ENCODE peak calls at places on chromosomes 11 and 22, in five cellular contexts. One of them, this sample, is unnamed.

GRCh38 chr22:38953577-38954413 is 3.6 kb upstream of the APOBEC3A start:
- DNase-seq in sigmoid colon: peak
- DNase-seq in stomach: no peak
- DNase-seq in HepG2: no peak
- DNase-seq in prostate gland: no peak
- DNase-seq in this sample: no peak

GRCh38 chr22:36417281-36417686 is 29.5 kb upstream of the MYH9 start:
- DNase-seq in stomach: peak
- DNase-seq in HepG2: no peak
- DNase-seq in sigmoid colon: no peak
- DNase-seq in prostate gland: peak
- DNase-seq in this sample: no peak

GRCh38 chr11:59207988-59208432 is 4.7 kb downstream of the MPEG1 start:
- DNase-seq in HepG2: peak
- DNase-seq in sigmoid colon: no peak
- DNase-seq in stomach: peak
- DNase-seq in prostate gland: peak
- DNase-seq in this sample: no peak

GRCh38 chr11:76699461-76700091 is 29.0 kb upstream of the LRRC32 start:
- DNase-seq in HepG2: no peak
- DNase-seq in prostate gland: no peak
- DNase-seq in sigmoid colon: no peak
- DNase-seq in stomach: no peak
- DNase-seq in this sample: no peak

GRCh38 chr11:46416656-46417055 is 25.1 kb upstream of the CHRM4 start:
- DNase-seq in stomach: no peak
- DNase-seq in prostate gland: no peak
- DNase-seq in sigmoid colon: no peak
- DNase-seq in HepG2: no peak
- DNase-seq in this sample: no peak

GRCh38 chr22:29016067-29016938 is 45.3 kb downstream of the C22orf31 start:
- DNase-seq in prostate gland: no peak
- DNase-seq in stomach: no peak
- DNase-seq in HepG2: peak
- DNase-seq in sigmoid colon: no peak
- DNase-seq in this sample: no peak

GRCh38 chr11:8906629-8907028 is 4.4 kb upstream of the AKIP1 start:
- DNase-seq in HepG2: no peak
- DNase-seq in sigmoid colon: no peak
- DNase-seq in stomach: no peak
- DNase-seq in prostate gland: no peak
- DNase-seq in this sample: no peak

GRCh38 chr11:112025682-112026081 is 474 bp downstream of the DLAT start:
- DNase-seq in stomach: no peak
- DNase-seq in prostate gland: no peak
- DNase-seq in HepG2: peak
- DNase-seq in sigmoid colon: no peak
- DNase-seq in this sample: no peak

GRCh38 chr11:81004576-81004975 is 1563.7 kb upstream of the TENM4 start:
- DNase-seq in stomach: no peak
- DNase-seq in HepG2: no peak
- DNase-seq in prostate gland: no peak
- DNase-seq in sigmoid colon: no peak
- DNase-seq in this sample: no peak

GRCh38 chr11:118417801-118418200 is 16.4 kb downstream of the ATP5MG start:
- DNase-seq in sigmoid colon: no peak
- DNase-seq in prostate gland: no peak
- DNase-seq in HepG2: no peak
- DNase-seq in stomach: no peak
- DNase-seq in this sample: no peak

GRCh38 chr22:28894320-28894719 is 10.9 kb downstream of the ZNRF3 start:
- DNase-seq in sigmoid colon: no peak
- DNase-seq in stomach: no peak
- DNase-seq in prostate gland: peak
- DNase-seq in HepG2: no peak
- DNase-seq in this sample: no peak

GRCh38 chr11:134418119-134418840 is 6.2 kb upstream of the B3GAT1 start:
- DNase-seq in prostate gland: no peak
- DNase-seq in sigmoid colon: no peak
- DNase-seq in stomach: no peak
- DNase-seq in HepG2: no peak
- DNase-seq in this sample: no peak

GRCh38 chr11:80733776-80734175 is 1292.9 kb upstream of the TENM4 start:
- DNase-seq in sigmoid colon: no peak
- DNase-seq in prostate gland: no peak
- DNase-seq in HepG2: no peak
- DNase-seq in stomach: no peak
- DNase-seq in this sample: no peak

GRCh38 chr22:45612940-45613339 is 58.7 kb upstream of the ATXN10 start:
- DNase-seq in HepG2: no peak
- DNase-seq in prostate gland: no peak
- DNase-seq in sigmoid colon: no peak
- DNase-seq in stomach: no peak
- DNase-seq in this sample: no peak

GRCh38 chr11:78995166-78995565 is 420.5 kb upstream of the NARS2 start:
- DNase-seq in stomach: no peak
- DNase-seq in HepG2: no peak
- DNase-seq in sigmoid colon: no peak
- DNase-seq in prostate gland: no peak
- DNase-seq in this sample: no peak

GRCh38 chr11:8865304-8865703 is 45.7 kb upstream of the AKIP1 start:
- DNase-seq in sigmoid colon: no peak
- DNase-seq in stomach: no peak
- DNase-seq in HepG2: no peak
- DNase-seq in prostate gland: no peak
- DNase-seq in this sample: no peak

GRCh38 chr11:118202599-118203422 is 22.0 kb downstream of the JAML start:
- DNase-seq in sigmoid colon: no peak
- DNase-seq in stomach: peak
- DNase-seq in HepG2: peak
- DNase-seq in prostate gland: no peak
- DNase-seq in this sample: no peak

GRCh38 chr11:118304809-118305248 is 299 bp downstream of the CD3E start:
- DNase-seq in prostate gland: no peak
- DNase-seq in HepG2: no peak
- DNase-seq in stomach: no peak
- DNase-seq in sigmoid colon: no peak
- DNase-seq in this sample: peak

DNA sequence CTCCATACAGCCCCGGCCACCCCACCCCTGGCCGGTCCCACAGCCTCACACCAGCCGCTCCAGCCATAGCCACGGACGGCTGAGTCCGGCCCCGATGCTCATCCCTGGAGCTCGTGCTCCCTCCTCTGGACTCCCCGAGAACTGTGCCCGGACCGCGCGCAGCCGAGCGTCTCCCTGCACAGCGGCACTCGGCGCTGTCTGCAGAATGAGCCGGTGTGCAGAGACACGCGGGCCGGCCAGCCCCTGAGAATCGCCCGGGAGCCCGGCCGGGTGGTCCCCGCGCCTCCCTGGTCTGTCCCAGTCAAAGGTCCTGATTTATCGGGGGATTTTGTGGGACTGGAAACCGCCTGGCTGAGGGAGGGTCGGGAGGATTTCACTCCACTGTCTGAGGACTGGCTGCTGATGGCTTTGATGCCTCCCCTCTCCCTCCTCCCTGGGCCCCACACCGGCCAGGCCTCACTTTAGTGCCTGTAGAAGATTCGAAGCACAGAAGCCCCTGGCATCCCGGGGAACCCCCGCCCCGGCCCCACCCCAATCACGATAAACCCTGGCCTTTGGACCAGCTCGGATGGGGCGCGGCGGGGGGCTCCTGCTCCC is 102.7 kb downstream of the BRD1 start:
- DNase-seq in prostate gland: peak
- DNase-seq in HepG2: peak
- DNase-seq in sigmoid colon: no peak
- DNase-seq in stomach: peak
- DNase-seq in this sample: peak
- TF ChIP-seq POLR2AphosphoS5 in prostate gland: no peak
- TF ChIP-seq POLR2AphosphoS5 in HepG2: no peak
- TF ChIP-seq POLR2AphosphoS5 in sigmoid colon: no peak
- TF ChIP-seq POLR2AphosphoS5 in stomach: no peak
- TF ChIP-seq POLR2AphosphoS5 in this sample: no peak

GRCh38 chr22:50526849-50527801 is 1.7 kb upstream of the SCO2 start:
- DNase-seq in HepG2: peak
- DNase-seq in prostate gland: no peak
- DNase-seq in stomach: peak
- DNase-seq in sigmoid colon: peak
- DNase-seq in this sample: no peak

GRCh38 chr22:50525991-50526848 is 822 bp upstream of the SCO2 start:
- DNase-seq in stomach: peak
- DNase-seq in prostate gland: peak
- DNase-seq in sigmoid colon: peak
- DNase-seq in HepG2: peak
- DNase-seq in this sample: no peak

GRCh38 chr22:50528682-50529415 is 963 bp downstream of the TYMP start:
- DNase-seq in sigmoid colon: no peak
- DNase-seq in prostate gland: no peak
- DNase-seq in HepG2: no peak
- DNase-seq in stomach: no peak
- DNase-seq in this sample: no peak

GRCh38 chr22:50529416-50530279 is at the start of gene TYMP:
- DNase-seq in HepG2: peak
- DNase-seq in stomach: peak
- DNase-seq in sigmoid colon: peak
- DNase-seq in prostate gland: peak
- DNase-seq in this sample: no peak

DNA sequence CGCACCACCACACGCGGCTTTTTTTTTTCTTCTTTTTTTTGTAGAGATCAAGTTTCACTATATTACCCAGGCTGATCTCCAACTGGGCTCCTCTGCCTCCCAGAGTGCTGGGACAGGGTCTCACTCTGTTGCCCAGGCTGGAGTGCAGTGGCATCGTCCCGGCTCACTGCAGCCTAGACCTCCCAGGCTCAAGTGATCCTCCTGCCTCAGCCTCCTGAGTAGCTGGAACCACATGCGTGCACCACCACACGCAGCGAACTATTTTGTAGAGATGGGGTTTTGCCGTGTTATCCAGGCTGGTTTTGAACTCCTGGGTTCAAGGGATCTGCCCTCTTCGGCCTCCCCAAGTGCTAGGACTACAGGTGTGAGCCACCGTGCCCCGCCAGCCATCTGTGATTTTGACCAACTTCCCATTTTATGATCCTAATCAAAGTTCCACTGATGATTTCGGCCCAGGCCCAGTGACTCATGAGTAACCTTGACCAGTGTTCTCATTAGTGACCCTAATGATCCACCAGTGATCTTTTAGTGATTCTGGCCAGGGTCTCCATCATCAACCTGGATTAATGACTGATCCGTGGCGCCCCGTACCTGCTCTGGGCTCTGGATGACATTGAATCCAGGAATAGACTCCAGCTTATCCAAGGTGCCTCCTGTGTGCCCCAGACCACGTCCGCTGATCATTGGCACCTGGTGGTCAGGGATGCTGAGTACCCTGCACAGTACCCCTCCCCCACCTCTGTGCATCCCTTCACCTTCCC is 1.7 kb downstream of the TYMP start:
- DNase-seq in HepG2: no peak
- DNase-seq in stomach: no peak
- DNase-seq in sigmoid colon: no peak
- DNase-seq in prostate gland: no peak
- DNase-seq in this sample: no peak
- H3K27ac ChIP-seq in HepG2: no peak
- H3K27ac ChIP-seq in stomach: peak
- H3K27ac ChIP-seq in sigmoid colon: peak
- H3K27ac ChIP-seq in prostate gland: peak
- H3K27ac ChIP-seq in this sample: no peak

GRCh38 chr11:77815459-77815858 is 5.1 kb downstream of the RSF1 start:
- DNase-seq in stomach: no peak
- DNase-seq in sigmoid colon: no peak
- DNase-seq in prostate gland: no peak
- DNase-seq in HepG2: no peak
- DNase-seq in this sample: no peak

GRCh38 chr11:77820565-77821348 is at the start of the genes AAMDC and RSF1:
- DNase-seq in prostate gland: peak
- DNase-seq in HepG2: peak
- DNase-seq in stomach: peak
- DNase-seq in sigmoid colon: peak
- DNase-seq in this sample: peak

GRCh38 chr11:77819921-77820564 is 479 bp downstream of the RSF1 start:
- DNase-seq in HepG2: peak
- DNase-seq in stomach: peak
- DNase-seq in sigmoid colon: peak
- DNase-seq in prostate gland: peak
- DNase-seq in this sample: no peak

GRCh38 chr11:77821349-77821851 is 456 bp downstream of the AAMDC start:
- DNase-seq in HepG2: peak
- DNase-seq in sigmoid colon: peak
- DNase-seq in stomach: no peak
- DNase-seq in prostate gland: peak
- DNase-seq in this sample: no peak

DNA sequence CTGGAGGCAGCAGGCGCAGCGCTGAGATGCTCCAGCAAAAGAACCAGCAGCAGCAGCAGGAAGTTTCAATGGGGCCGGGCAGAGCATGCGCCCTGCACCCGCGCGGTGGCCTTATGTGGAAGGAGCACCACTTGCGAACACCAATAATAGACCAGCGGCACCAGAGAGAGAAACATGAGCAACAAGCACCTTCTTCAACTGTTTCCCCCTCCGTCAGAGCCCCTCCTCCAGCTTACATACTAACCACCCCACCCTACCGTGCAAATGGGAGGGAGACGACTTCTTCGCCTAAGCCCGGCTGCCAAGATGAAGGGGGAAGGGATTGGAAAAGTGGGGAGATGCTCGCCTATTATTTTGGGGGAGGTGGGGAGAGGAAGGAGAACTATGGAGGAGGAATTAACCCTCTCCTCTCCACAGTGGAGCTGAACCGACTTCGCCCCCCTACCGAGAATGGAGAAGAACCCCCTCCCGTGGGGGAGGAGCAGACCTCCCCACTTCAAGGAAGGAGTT is 1.1 kb downstream of the RSF1 start:
- DNase-seq in sigmoid colon: peak
- DNase-seq in HepG2: peak
- DNase-seq in stomach: peak
- DNase-seq in prostate gland: peak
- DNase-seq in this sample: peak
- TF ChIP-seq POLR2A in sigmoid colon: peak
- TF ChIP-seq POLR2A in HepG2: no peak
- TF ChIP-seq POLR2A in stomach: no peak
- TF ChIP-seq POLR2A in prostate gland: peak
- TF ChIP-seq POLR2A in this sample: no peak

GRCh38 chr11:72829884-72830533 is 15.8 kb downstream of the ATG16L2 start:
- DNase-seq in HepG2: no peak
- DNase-seq in sigmoid colon: no peak
- DNase-seq in stomach: no peak
- DNase-seq in prostate gland: no peak
- DNase-seq in this sample: no peak
- TF ChIP-seq POLR2AphosphoS5 in HepG2: no peak
- TF ChIP-seq POLR2AphosphoS5 in sigmoid colon: no peak
- TF ChIP-seq POLR2AphosphoS5 in stomach: no peak
- TF ChIP-seq POLR2AphosphoS5 in prostate gland: no peak
- TF ChIP-seq POLR2AphosphoS5 in this sample: no peak

DNA sequence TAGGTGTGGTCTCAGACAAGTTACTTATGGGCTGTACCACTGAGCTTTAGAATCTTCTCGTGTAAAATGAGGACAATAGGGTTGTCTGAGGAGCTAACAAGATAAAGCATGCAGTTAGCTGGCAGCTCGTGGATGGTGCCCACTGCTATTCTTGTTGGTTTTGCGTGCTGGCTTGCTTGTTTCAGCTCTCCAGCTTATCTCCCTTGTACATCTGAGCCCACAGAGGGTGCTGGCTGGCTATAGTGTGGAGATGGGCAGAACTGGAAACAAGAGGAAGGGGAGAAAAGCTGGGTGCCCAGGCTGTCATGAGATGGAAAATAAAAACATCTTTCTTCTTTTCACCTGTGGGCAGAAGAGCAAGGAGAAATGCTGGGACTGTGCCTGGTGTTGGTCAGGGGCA is 46.5 kb upstream of the GALNT18 start:
- DNase-seq in HepG2: no peak
- DNase-seq in stomach: no peak
- DNase-seq in sigmoid colon: no peak
- DNase-seq in prostate gland: no peak
- DNase-seq in this sample: peak
- H3K27ac ChIP-seq in HepG2: no peak
- H3K27ac ChIP-seq in stomach: no peak
- H3K27ac ChIP-seq in sigmoid colon: peak
- H3K27ac ChIP-seq in prostate gland: no peak
- H3K27ac ChIP-seq in this sample: no peak